ENCODE peak calls at places on chromosomes 4 and X, in six cellular contexts. P is aorta; N is neuronal stem cell; Y is CD8-positive, alpha-beta T cell; M is sigmoid colon; F is tibial artery. O is an unnamed sample.

GRCh38 chr4:165505991-165506779 is 127.4 kb downstream of the CPE start:
- DNase-seq in P (no peak), F (no peak), Y (no peak), M (no peak), N (no peak), O (no peak)

GRCh38 chr4:137599766-137600165 is 67.5 kb upstream of the PCDH18 start:
- DNase-seq in F (no peak), N (no peak), M (no peak), P (no peak), Y (no peak), O (no peak)

GRCh38 chr4:169397762-169398161 is 127.0 kb upstream of the SH3RF1 start:
- DNase-seq in N (no peak), M (no peak), F (no peak), P (no peak), Y (no peak), O (no peak)

GRCh38 chr4:102174800-102175199 is 170.5 kb downstream of the SLC39A8 start:
- DNase-seq in N (no peak), Y (no peak), M (no peak), P (no peak), F (no peak), O (peak; percentile 51)

GRCh38 chrX:131734621-131735020 is 190.7 kb downstream of the OR13H1 start:
- DNase-seq in Y (no peak), P (peak; percentile 84), M (peak; percentile 93), F (no peak), N (no peak), O (no peak)

GRCh38 chr4:84499065-84499982 is at the start of gene NKX6-1:
- DNase-seq in F (peak; percentile 37), M (no peak), P (peak; percentile 79), N (peak; percentile 88), Y (no peak), O (peak; percentile 91)

GRCh38 chr4:56372774-56373173 is 14.5 kb downstream of the AASDH start:
- DNase-seq in P (no peak), M (no peak), Y (no peak), F (no peak), N (no peak), O (no peak)

GRCh38 chrX:73563740-73564073 is 710 bp downstream of the CHIC1 start:
- DNase-seq in N (no peak), F (no peak), P (no peak), M (no peak), Y (no peak), O (no peak)

GRCh38 chr4:153296424-153296823 is 48.1 kb upstream of the MND1 start:
- DNase-seq in M (peak; percentile 74), F (no peak), P (no peak), N (no peak), Y (no peak), O (peak; percentile 17)

GRCh38 chr4:11271263-11271662 is 157.4 kb downstream of the HS3ST1 start:
- DNase-seq in F (no peak), Y (no peak), M (no peak), N (no peak), P (no peak), O (peak; percentile 6)

GRCh38 chr4:83109480-83110221 is 4.9 kb downstream of the PLAC8 start:
- DNase-seq in M (peak; percentile 68), P (peak; percentile 56), N (peak; percentile 42), Y (peak; percentile 20), F (no peak), O (peak; percentile 45)

GRCh38 chrX:45001038-45001437 is 128.1 kb downstream of the KDM6A start:
- DNase-seq in M (no peak), N (no peak), P (no peak), F (no peak), Y (no peak), O (no peak)

GRCh38 chr4:104596189-104596588 is 101.5 kb upstream of the CXXC4 start:
- DNase-seq in F (no peak), P (no peak), N (no peak), M (no peak), Y (no peak), O (no peak)

GRCh38 chr4:186105721-186106335 is 1.3 kb downstream of the FAM149A start:
- DNase-seq in Y (no peak), P (no peak), N (no peak), F (no peak), M (no peak), O (peak; percentile 28)

GRCh38 chr4:179130122-179130714 is 1688.0 kb upstream of the AGA start:
- DNase-seq in M (no peak), Y (no peak), N (no peak), P (no peak), F (no peak), O (no peak)

GRCh38 chr4:176277162-176277904 is 8.3 kb upstream of the ASB5 start:
- DNase-seq in M (peak; percentile 86), Y (no peak), N (peak; percentile 30), P (peak; percentile 59), F (peak; percentile 54), O (peak; percentile 62)

GRCh38 chr4:86223472-86223871 is 136.4 kb downstream of the MAPK10 start:
- DNase-seq in M (no peak), F (no peak), P (no peak), Y (no peak), N (no peak), O (peak; percentile 21)

DNA sequence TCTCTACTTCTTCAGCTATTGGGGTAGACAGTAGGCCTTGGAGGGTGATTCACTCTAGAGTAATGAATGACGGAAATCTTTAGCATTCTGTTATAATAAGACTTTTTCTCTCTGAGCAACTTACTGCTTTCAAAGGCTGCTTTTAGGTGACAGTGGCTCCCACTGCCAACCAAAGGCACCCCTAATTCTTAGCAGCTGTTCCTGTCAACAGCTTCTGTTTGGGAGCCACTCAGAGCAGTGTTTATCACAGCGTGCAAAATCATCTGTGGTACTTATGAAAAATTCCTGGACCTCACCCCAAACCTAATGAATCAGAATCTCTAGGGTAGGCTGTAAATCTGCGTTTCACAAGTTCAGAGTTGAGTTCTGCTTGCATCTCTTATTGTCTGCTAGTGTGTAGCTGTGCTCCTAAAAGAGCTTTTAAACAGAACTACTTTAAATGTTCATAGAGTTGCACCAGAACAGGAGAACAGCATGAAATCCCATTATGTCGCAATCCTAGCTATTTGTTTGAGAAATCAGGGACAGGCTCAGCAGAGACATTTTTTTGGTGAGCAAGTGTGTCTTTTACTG is 52.8 kb upstream of the POU4F2 start:
- DNase-seq in F (no peak), N (no peak), Y (no peak), P (no peak), M (no peak), O (no peak)
- H3K4me3 ChIP-seq in F (no peak overlapping the region), N (no peak overlapping the region), Y (no peak overlapping the region), P (no peak overlapping the region), M (no peak overlapping the region), O (no peak overlapping the region)

GRCh38 chr4:3732076-3733028 is 33.8 kb upstream of the ADRA2C start:
- DNase-seq in N (no peak), F (no peak), Y (no peak), P (no peak), M (no peak), O (no peak)

GRCh38 chr4:3730422-3730821 is 35.8 kb upstream of the ADRA2C start:
- DNase-seq in P (no peak), M (no peak), Y (no peak), F (no peak), N (no peak), O (no peak)

GRCh38 chr4:3727847-3728469 is 38.2 kb upstream of the ADRA2C start:
- DNase-seq in Y (no peak), M (no peak), P (no peak), F (no peak), N (no peak), O (no peak)

GRCh38 chr4:3729188-3729884 is 36.8 kb upstream of the ADRA2C start:
- DNase-seq in M (no peak), Y (no peak), P (peak; percentile 67), N (no peak), F (peak; percentile 55), O (peak; percentile 66)

GRCh38 chr4:3729885-3730226 is 36.3 kb upstream of the ADRA2C start:
- DNase-seq in Y (no peak), F (no peak), P (no peak), M (no peak), N (no peak), O (no peak)
- H3K27me3 ChIP-seq in Y (no peaks in the 10 kb centered on the region), F (no peaks in the 10 kb centered on the region), P (no peaks in the 10 kb centered on the region), M (peaks cover 63% of the 10 kb centered on the region), N (peaks cover 15% of the 10 kb centered on the region), O (no peaks in the 10 kb centered on the region)

DNA sequence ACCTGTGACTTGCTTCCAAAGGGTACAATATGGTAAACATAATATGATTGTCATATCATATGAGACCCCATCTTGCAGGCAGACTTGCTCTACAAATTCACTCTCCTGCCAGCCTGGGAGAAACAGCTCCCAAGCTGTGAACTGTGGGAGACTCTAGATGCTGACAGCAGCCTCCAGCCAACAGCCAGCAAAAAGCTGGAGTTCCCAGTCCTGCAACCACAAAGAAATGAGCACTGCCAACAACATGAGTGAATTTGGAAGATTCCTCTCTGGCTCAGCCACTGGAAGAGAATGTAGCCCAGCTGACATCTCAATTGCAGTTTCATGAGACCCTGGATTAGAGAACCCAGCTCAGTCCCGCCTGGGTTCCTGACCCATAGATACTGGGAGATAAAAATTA is 145.4 kb downstream of the QDPR start:
- DNase-seq in Y (no peak), P (peak; percentile 48), F (no peak), M (no peak), N (no peak), O (peak; percentile 26)
- H3K36me3 ChIP-seq in Y (no peaks in the 10 kb centered on the region), P (no peaks in the 10 kb centered on the region), F (no peaks in the 10 kb centered on the region), M (no peaks in the 10 kb centered on the region), N (no peaks in the 10 kb centered on the region), O (no peaks in the 10 kb centered on the region)

GRCh38 chrX:40004916-40005289 is 92.9 kb downstream of the BCOR start:
- DNase-seq in F (no peak), N (no peak), M (no peak), P (no peak), Y (no peak), O (no peak)
- H3K4me3 ChIP-seq in F (no peak overlapping the region), N (no peak overlapping the region), M (peak overlapping the region; percentile 16), P (no peak overlapping the region), Y (peak overlapping the region; percentile 37), O (no peak overlapping the region)

DNA sequence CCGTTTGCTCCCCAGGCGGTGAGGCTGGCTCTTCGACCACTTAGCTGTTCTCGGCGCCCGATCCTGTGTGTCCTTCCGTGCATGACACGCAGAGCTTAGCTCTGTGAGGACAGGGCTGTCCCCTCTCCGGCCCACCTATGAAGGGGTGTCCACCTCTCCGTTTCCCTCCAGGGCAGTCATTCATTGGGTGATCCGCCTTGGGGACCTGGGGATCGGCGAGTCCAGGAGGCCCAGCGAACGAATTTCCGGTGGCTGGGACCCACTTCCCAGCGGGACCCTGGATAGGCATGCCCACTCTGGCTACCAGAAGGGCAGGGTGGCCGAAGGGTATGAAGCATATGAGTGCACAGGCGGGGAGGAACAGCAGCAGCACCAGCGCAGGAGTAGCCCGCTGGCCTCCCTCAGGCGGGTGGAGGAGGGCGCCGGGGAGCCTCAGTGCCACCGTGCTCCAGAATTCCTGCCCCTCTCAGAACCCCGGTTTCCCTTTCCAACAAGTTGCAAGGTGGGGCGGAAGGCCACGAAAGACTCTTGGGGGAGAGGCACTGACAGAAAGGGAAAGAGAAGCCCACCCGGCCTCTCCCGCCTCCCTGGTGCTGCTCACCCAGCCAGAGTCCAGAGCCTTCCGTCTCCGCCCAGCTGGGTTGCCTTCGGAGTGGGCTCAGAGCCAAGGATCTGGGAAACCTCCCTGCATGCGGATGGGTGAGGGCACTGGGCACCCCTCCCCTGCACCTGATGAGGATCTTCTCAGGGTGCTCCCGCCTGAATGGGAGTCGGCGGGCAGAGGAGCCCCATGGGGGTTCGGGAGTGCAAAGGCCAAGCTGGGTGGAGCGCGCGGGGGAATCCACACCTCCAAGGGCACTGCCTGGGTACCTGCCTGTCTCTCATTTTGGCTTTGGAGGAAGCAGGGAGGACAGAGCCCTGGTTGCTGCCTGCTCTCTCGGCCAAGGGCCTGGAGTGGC is 8.6 kb downstream of the HMX1 start:
- DNase-seq in Y (no peak), N (no peak), F (no peak), P (peak; percentile 14), M (no peak), O (no peak)
- H3K27me3 ChIP-seq in Y (peaks cover 12% of the 10 kb centered on the region), N (peaks cover 99% of the 10 kb centered on the region), F (no peaks in the 10 kb centered on the region), P (no peaks in the 10 kb centered on the region), M (peaks cover 100% of the 10 kb centered on the region), O (no peaks in the 10 kb centered on the region)

GRCh38 chr4:891747-892146 is 40.4 kb downstream of the GAK start:
- DNase-seq in N (no peak), Y (no peak), F (no peak), P (no peak), M (no peak), O (no peak)
- H3K36me3 ChIP-seq in N (peaks cover 79% of the 10 kb centered on the region), Y (peaks cover 42% of the 10 kb centered on the region), F (peaks cover 97% of the 10 kb centered on the region), P (no peaks in the 10 kb centered on the region), M (peaks cover 20% of the 10 kb centered on the region), O (no peaks in the 10 kb centered on the region)